ENCODE peak calls at places on chromosomes 16 and 17, in ten cellular contexts. R, Y, S, T, Z, E, X, B, Q and K are unnamed samples.

GRCh38 chr16:13429411-13429810 is 490.5 kb upstream of the ERCC4 start:
- DNase-seq in R (no peak), Y (no peak), S (no peak), T (no peak), Z (no peak), E (no peak), X (no peak), B (no peak), Q (no peak), K (no peak)

GRCh38 chr16:87465306-87465705 is 27.5 kb downstream of the ZCCHC14 start:
- DNase-seq in R (peak), Y (peak), S (peak), T (peak), Z (peak), E (peak), X (no peak), B (peak), Q (peak), K (no peak)

GRCh38 chr16:86252596-86252995 is 257.7 kb upstream of the FOXF1 start:
- DNase-seq in R (no peak), Y (no peak), S (peak), T (peak), Z (peak), E (no peak), X (peak), B (no peak), Q (no peak), K (no peak)

GRCh38 chr17:69326302-69327059 is 452 bp downstream of the ABCA5 start:
- DNase-seq in R (peak), Y (no peak), S (peak), T (peak), Z (peak), E (no peak), X (no peak), B (no peak), Q (peak), K (peak)

GRCh38 chr16:12225816-12226480 is 249.4 kb downstream of the SNX29 start:
- DNase-seq in R (no peak), Y (no peak), S (no peak), T (no peak), Z (no peak), E (no peak), X (no peak), B (no peak), Q (no peak), K (no peak)

GRCh38 chr16:86966781-86967180 is 350.4 kb downstream of the C16orf95 start:
- DNase-seq in R (no peak), Y (no peak), S (no peak), T (no peak), Z (no peak), E (no peak), X (no peak), B (no peak), Q (no peak), K (no peak)

GRCh38 chr16:9407206-9407758 is 315.8 kb downstream of the HAPSTR1 start:
- DNase-seq in R (no peak), Y (no peak), S (no peak), T (no peak), Z (no peak), E (no peak), X (peak), B (no peak), Q (no peak), K (no peak)

GRCh38 chr16:73616186-73616585 is 568.3 kb upstream of the ZFHX3 start:
- DNase-seq in R (no peak), Y (no peak), S (peak), T (no peak), Z (no peak), E (no peak), X (no peak), B (no peak), Q (no peak), K (peak)

GRCh38 chr17:39600469-39601009 is 7.2 kb downstream of the NEUROD2 start:
- DNase-seq in R (no peak), Y (no peak), S (no peak), T (no peak), Z (no peak), E (no peak), X (no peak), B (no peak), Q (no peak), K (no peak)

GRCh38 chr17:55266051-55266957 is 1.5 kb downstream of the HLF start:
- DNase-seq in R (no peak), Y (no peak), S (no peak), T (no peak), Z (no peak), E (peak), X (no peak), B (no peak), Q (no peak), K (no peak)

GRCh38 chr17:48624118-48624517 is 2.0 kb downstream of the HOXB9 start:
- DNase-seq in R (no peak), Y (no peak), S (no peak), T (no peak), Z (no peak), E (no peak), X (no peak), B (no peak), Q (no peak), K (no peak)
- H3K4me3 ChIP-seq in R (no peak), Y (no peak), S (no peak), T (no peak), Z (no peak), E (no peak), X (no peak), B (no peak), Q (no peak), K (no peak)

GRCh38 chr16:30895592-30896202 is 717 bp upstream of the CTF1 start:
- DNase-seq in R (no peak), Y (no peak), S (no peak), T (no peak), Z (no peak), E (peak), X (no peak), B (no peak), Q (no peak), K (no peak)
- H3K4me3 ChIP-seq in R (peak), Y (peak), S (no peak), T (peak), Z (peak), E (no peak), X (no peak), B (peak), Q (peak), K (no peak)

GRCh38 chr17:76138234-76138895 is 2.7 kb downstream of the FOXJ1 start:
- DNase-seq in R (no peak), Y (no peak), S (no peak), T (no peak), Z (no peak), E (no peak), X (peak), B (peak), Q (no peak), K (no peak)
- H3K4me3 ChIP-seq in R (no peak), Y (peak), S (no peak), T (no peak), Z (no peak), E (no peak), X (peak), B (peak), Q (no peak), K (no peak)

GRCh38 chr17:2175294-2175628 is 120.4 kb downstream of the HIC1 start:
- DNase-seq in R (no peak), Y (no peak), S (no peak), T (no peak), Z (no peak), E (no peak), X (no peak), B (no peak), Q (no peak), K (no peak)
- H3K4me3 ChIP-seq in R (no peak), Y (no peak), S (no peak), T (no peak), Z (no peak), E (no peak), X (no peak), B (peak), Q (no peak), K (no peak)

DNA sequence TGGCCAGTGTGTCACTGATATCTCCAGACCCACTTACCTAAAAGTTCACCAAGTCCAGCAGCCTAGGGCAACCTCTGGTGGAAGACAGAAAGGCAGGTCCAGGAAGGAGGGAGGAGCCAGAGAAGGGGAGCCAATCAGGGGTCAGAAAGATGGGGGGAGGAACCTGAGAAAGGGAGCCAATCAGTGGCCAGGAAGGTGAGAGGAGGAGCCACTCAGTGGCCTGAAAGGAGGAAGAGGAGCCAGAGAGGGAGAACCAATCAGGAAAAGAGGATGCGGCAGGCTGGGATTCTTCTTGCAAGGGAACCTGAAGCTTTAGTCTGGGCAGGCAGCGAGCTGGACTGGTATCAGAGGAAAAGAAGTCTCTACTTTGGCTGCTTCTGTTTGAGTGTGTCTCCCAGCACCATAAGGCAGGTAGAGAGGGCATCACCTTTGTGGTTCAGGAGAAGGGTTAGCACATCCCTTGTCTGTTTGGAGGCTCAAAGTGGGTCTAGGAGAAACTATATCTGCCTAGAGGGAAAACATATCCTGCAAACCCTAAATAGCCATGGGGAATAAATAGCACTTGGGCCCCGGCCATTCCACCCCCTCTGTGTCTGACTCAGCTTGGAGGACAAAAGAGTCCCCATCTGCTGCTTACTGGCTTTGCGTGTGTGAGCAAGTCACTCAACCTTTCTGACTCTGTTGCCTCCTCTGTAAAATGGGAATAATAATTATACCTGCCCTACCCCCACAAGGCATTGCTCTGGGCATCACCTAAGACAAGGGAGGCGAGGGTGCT is 43.4 kb upstream of the CRHR1 start:
- DNase-seq in R (no peak), Y (no peak), S (peak), T (peak), Z (peak), E (no peak), X (peak), B (no peak), Q (no peak), K (peak)
- H3K4me3 ChIP-seq in R (no peak), Y (no peak), S (no peak), T (no peak), Z (no peak), E (no peak), X (no peak), B (no peak), Q (no peak), K (no peak)

GRCh38 chr17:35540589-35541404 is 3.3 kb upstream of the SLFN12L start:
- DNase-seq in R (no peak), Y (peak), S (peak), T (peak), Z (peak), E (peak), X (no peak), B (no peak), Q (no peak), K (no peak)
- H3K4me3 ChIP-seq in R (no peak), Y (peak), S (peak), T (no peak), Z (peak), E (no peak), X (no peak), B (peak), Q (no peak), K (peak)

DNA sequence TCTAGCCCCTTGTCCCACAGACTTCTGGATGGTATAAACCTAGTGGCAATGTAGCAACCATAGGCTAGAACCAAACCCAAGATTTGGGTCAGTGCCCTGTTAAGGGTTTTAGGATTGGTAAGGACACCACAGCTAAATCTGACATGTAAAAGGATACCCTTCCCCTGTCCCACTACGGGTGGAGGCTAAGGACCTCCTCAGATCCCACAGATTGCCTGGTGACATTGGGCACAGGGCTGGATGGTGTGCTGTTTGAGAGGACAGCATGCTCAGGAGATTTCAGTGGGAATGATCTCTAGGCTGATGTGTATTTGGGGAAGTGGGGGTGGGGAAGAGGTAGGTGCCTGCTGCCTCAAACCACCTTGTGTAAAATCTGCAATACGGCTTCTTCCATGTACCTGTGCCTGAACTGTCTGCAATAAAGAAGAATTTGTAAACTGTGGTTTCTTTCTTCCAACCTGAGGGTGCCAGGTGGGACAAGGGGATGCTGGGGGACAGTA is 671 bp upstream of the EDC4 start:
- DNase-seq in R (no peak), Y (no peak), S (peak), T (no peak), Z (no peak), E (no peak), X (no peak), B (no peak), Q (no peak), K (no peak)
- H3K4me3 ChIP-seq in R (no peak), Y (peak), S (peak), T (no peak), Z (no peak), E (no peak), X (no peak), B (peak), Q (no peak), K (peak)

GRCh38 chr16:31860508-31860907 is 13.1 kb upstream of the ZNF267 start:
- DNase-seq in R (no peak), Y (no peak), S (no peak), T (no peak), Z (no peak), E (no peak), X (no peak), B (no peak), Q (no peak), K (no peak)
- H3K4me3 ChIP-seq in R (no peak), Y (no peak), S (no peak), T (no peak), Z (no peak), E (no peak), X (no peak), B (no peak), Q (no peak), K (no peak)

DNA sequence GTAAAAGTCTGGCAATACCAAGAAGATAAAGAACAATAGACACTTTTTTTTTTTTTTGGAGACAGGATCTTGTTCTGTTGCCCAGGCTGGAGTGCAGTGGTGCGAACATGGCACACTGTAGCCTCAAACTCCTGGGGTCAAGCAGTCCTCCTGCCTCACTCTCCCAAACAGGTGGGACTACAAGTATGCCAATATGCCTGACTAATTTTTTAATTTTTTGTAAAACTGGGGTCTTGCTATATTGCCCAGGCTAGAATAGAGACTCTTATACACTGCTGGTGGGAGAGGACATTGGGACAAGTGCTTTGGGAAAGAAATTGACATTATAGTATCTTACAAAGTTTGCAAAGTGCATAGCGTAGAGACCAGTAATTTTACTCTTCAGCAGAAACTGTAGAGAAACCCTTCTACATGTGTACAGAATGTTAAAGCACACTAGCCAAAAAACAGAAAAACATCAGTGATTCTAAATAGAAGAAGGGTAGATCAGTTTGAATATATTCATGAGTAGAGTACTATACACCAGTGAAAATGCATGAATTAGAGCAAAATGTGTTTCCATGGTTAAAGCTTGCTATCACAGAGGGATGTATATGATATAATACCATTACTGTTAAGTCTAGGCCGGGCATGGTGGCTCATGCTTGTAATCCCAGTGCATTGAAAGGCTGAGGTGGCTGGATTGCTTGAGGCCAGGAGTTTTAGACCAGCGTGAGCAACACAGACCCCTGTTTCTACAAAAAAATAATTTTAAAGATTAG is 7.0 kb upstream of the EFNB3 start:
- DNase-seq in R (no peak), Y (no peak), S (no peak), T (no peak), Z (no peak), E (no peak), X (no peak), B (no peak), Q (no peak), K (no peak)
- H3K4me3 ChIP-seq in R (no peak), Y (no peak), S (no peak), T (no peak), Z (no peak), E (no peak), X (no peak), B (no peak), Q (no peak), K (no peak)

DNA sequence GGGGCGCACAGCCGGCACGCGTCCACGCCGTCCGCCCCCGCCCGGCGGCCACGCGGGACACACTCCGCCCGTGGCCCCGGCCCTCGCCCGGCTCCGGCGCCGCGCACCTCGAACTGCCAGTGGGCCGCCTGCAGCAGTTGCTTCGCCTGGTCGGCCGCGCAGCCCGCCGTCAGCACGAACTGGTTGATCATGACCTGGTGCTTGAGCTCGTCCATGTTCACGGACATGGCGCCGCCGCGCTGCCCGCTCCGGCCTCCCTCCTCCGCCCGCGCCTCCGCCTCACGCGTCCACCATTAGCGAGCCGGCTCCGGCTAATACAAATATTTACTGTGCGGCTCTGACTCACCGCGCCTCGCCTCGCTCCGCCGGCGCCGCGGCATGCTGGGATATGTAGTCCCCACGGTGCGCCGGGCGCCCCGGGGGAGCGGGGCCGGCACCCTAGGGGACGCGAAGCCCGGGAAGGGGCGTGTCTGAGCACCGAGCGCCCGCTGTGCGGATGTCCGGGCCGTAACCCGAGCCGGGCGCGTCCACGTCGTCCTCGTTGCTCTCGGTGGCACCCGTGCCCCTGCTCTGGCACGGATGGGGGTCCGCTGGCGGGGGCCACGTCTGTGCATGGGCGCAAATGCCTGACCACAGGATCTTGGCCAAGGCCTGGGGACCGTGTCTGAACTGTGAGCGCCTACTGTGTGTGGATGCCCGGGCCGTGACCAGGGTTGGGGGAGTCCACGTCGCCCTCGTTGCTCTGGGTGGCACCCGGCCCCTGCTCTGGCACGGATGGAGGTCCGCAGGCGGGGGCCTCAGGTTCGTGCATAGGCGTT is at the start of gene UBALD1:
- DNase-seq in R (no peak), Y (peak), S (peak), T (peak), Z (peak), E (peak), X (peak), B (peak), Q (peak), K (peak)
- H3K4me3 ChIP-seq in R (peak), Y (peak), S (peak), T (peak), Z (peak), E (peak), X (peak), B (peak), Q (peak), K (peak)